ENCODE peak calls at places on chromosome 1, in ten cellular contexts. K is adrenal gland; Y is neural crest cell; Q is CD8-positive, alpha-beta T cell; S is Peyer's patch; D is PC-3; T is kidney; C is pancreas; U is fibroblast of lung; F is astrocyte of the cerebellum. I is an unnamed sample.

GRCh38 chr1:45177452-45177851 is 29.0 kb downstream of the ZSWIM5 start:
- DNase-seq in T (no peak), S (no peak), U (peak), Y (no peak), C (no peak), K (no peak), F (no peak), D (peak), Q (no peak), I (peak)

GRCh38 chr1:40944841-40945430 is 34.6 kb upstream of the CTPS1 start:
- DNase-seq in U (peak), F (no peak), S (no peak), Q (no peak), D (peak), Y (no peak), C (peak), T (no peak), K (peak), I (peak)

GRCh38 chr1:46527474-46528296 is 23.8 kb downstream of the KNCN start:
- DNase-seq in U (peak), D (peak), C (peak), S (peak), Q (peak), F (peak), K (peak), Y (peak), T (no peak), I (peak)

GRCh38 chr1:206686486-206687249 is 2.0 kb downstream of the MAPKAPK2 start:
- DNase-seq in C (no peak), K (no peak), Y (no peak), D (no peak), T (no peak), Q (no peak), S (peak), U (no peak), F (no peak), I (no peak)

GRCh38 chr1:59220356-59220755 is 76.5 kb upstream of the FGGY start:
- DNase-seq in K (no peak), Y (no peak), Q (no peak), F (no peak), U (no peak), T (no peak), D (no peak), C (no peak), S (no peak), I (peak)

GRCh38 chr1:204583909-204584632 is 67.9 kb downstream of the MDM4 start:
- DNase-seq in T (no peak), D (peak), K (no peak), Y (no peak), S (no peak), C (no peak), F (no peak), U (no peak), Q (no peak), I (peak)

GRCh38 chr1:169288011-169288414 is 79.6 kb downstream of the NME7 start:
- DNase-seq in S (no peak), Q (no peak), U (no peak), K (no peak), Y (no peak), F (no peak), T (no peak), D (peak), C (no peak), I (peak)

GRCh38 chr1:85201340-85202091 is 700 bp upstream of the SYDE2 start:
- DNase-seq in Y (peak), S (peak), T (peak), K (peak), F (peak), U (peak), Q (peak), C (peak), D (peak), I (peak)

GRCh38 chr1:57464756-57465155 is 40.9 kb upstream of the DAB1 start:
- DNase-seq in F (no peak), C (no peak), S (no peak), T (no peak), K (no peak), Q (no peak), Y (no peak), U (no peak), D (no peak), I (no peak)

GRCh38 chr1:178537445-178538090 is 24.7 kb downstream of the TEX35 start:
- DNase-seq in C (peak), T (no peak), F (no peak), Q (no peak), D (peak), Y (no peak), U (no peak), S (no peak), K (no peak), I (peak)

GRCh38 chr1:235820059-235820458 is 46.6 kb downstream of the LYST start:
- DNase-seq in Q (no peak), K (peak), Y (no peak), U (no peak), C (no peak), F (no peak), T (no peak), S (no peak), D (no peak), I (no peak)

GRCh38 chr1:235823684-235824083 is 43.0 kb downstream of the LYST start:
- DNase-seq in F (no peak), T (no peak), Y (no peak), Q (no peak), C (no peak), U (no peak), K (no peak), S (no peak), D (no peak), I (no peak)

GRCh38 chr1:235822685-235823084 is 44.0 kb downstream of the LYST start:
- DNase-seq in F (no peak), Y (no peak), U (peak), S (no peak), K (no peak), Q (no peak), C (no peak), D (no peak), T (no peak), I (no peak)

GRCh38 chr1:235818632-235819136 is 48.0 kb downstream of the LYST start:
- DNase-seq in D (no peak), S (no peak), T (no peak), Y (no peak), C (no peak), U (no peak), F (no peak), K (no peak), Q (no peak), I (no peak)

GRCh38 chr1:235821361-235821981 is 45.2 kb downstream of the LYST start:
- DNase-seq in S (no peak), T (no peak), D (peak), Y (no peak), U (peak), F (no peak), C (no peak), Q (no peak), K (no peak), I (no peak)
- TF ChIP-seq CTCF in S (no peak), T (no peak), D (no peak), Y (no peak), U (no peak), F (no peak), C (no peak), Q (no peak), K (no peak), I (no peak)

DNA sequence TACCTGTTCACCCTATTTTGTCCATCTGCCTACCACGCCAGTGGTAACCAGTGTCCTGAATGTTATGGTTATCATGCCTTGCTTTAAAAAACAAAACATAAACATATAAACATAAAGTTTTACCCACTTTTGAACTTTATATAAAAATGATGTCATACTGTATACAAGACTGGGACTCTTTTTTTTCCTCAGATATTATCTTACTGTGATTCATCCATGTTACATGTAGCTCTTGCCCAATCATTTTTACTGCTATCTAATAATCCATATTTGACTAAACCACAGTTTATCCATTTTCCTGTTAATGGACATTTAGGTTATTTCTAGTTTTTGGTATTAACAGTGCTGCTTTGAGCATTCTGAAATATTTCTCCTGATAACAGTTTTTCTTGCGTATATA is 78.8 kb downstream of the GPR161 start:
- DNase-seq in T (no peak), D (peak), C (no peak), Q (no peak), U (peak), S (no peak), Y (no peak), F (no peak), K (no peak), I (no peak)
- TF ChIP-seq CTCF in T (no peak), D (no peak), C (no peak), Q (no peak), U (no peak), S (no peak), Y (no peak), F (no peak), K (no peak), I (no peak)

GRCh38 chr1:25055045-25055780 is 125.1 kb upstream of the RUNX3 start:
- DNase-seq in Y (no peak), K (no peak), U (no peak), F (no peak), D (no peak), T (no peak), S (no peak), Q (no peak), C (no peak), I (no peak)
- TF ChIP-seq CTCF in Y (no peak), K (no peak), U (no peak), F (no peak), D (no peak), T (no peak), S (no peak), Q (no peak), C (no peak), I (no peak)

GRCh38 chr1:19877351-19877750 is 4.8 kb upstream of the OTUD3 start:
- DNase-seq in D (no peak), C (no peak), S (no peak), F (no peak), U (no peak), K (no peak), T (no peak), Q (no peak), Y (no peak), I (no peak)

GRCh38 chr1:19866758-19867157 is 15.4 kb upstream of the OTUD3 start:
- DNase-seq in D (peak), F (no peak), U (no peak), Q (no peak), C (no peak), T (no peak), K (peak), Y (no peak), S (no peak), I (no peak)

GRCh38 chr1:19877821-19878636 is 4.2 kb upstream of the OTUD3 start:
- DNase-seq in D (no peak), U (no peak), S (no peak), F (no peak), Q (no peak), T (no peak), Y (no peak), K (no peak), C (no peak), I (peak)

GRCh38 chr1:19869929-19870328 is 12.3 kb upstream of the OTUD3 start:
- DNase-seq in U (peak), C (no peak), S (no peak), F (no peak), Y (no peak), D (peak), K (no peak), T (no peak), Q (no peak), I (no peak)

GRCh38 chr1:19872190-19872589 is 10.0 kb upstream of the OTUD3 start:
- DNase-seq in U (no peak), C (peak), Y (no peak), S (no peak), D (peak), K (peak), T (no peak), F (no peak), Q (no peak), I (peak)
- TF ChIP-seq CTCF in U (no peak), C (peak), Y (no peak), S (peak), D (peak), K (peak), T (no peak), F (no peak), Q (no peak), I (no peak)

GRCh38 chr1:195450794-195451193 is 1157.4 kb downstream of the KCNT2 start:
- DNase-seq in S (no peak), T (no peak), Q (no peak), C (no peak), Y (no peak), U (no peak), D (no peak), F (no peak), K (no peak), I (no peak)
- TF ChIP-seq CTCF in S (no peak), T (no peak), Q (no peak), C (no peak), Y (no peak), U (no peak), D (no peak), F (no peak), K (no peak), I (no peak)

DNA sequence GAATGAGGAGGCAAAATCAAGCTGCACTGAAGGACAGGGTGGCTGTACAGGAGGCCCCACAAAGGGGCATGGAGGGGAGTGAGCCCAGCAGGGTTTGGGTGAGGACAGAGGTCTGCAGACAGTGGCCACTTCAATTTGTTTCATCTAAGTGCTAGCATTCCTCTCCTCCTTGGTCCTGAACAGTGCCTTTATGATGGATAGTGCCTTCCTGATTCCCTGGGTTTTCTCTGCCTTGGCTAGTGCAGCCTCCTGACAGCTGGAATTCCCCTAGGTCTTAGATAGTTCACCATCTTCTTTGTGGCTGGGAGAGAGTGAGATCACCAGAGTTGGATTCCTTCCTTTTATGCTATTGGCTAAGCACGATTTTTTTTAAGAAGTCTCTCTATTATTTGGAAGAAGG is 3.8 kb upstream of the HPCAL4 start:
- DNase-seq in T (no peak), K (no peak), Y (no peak), U (no peak), Q (no peak), F (no peak), C (no peak), S (no peak), D (no peak), I (no peak)
- TF ChIP-seq CTCF in T (no peak), K (no peak), Y (no peak), U (no peak), Q (no peak), F (no peak), C (no peak), S (no peak), D (no peak), I (no peak)

GRCh38 chr1:201020647-201021332 is 2.7 kb downstream of the KIF21B start:
- DNase-seq in U (no peak), F (no peak), D (peak), S (peak), Y (no peak), Q (no peak), T (no peak), C (peak), K (no peak), I (peak)
- TF ChIP-seq CTCF in U (peak), F (peak), D (peak), S (peak), Y (peak), Q (no peak), T (no peak), C (no peak), K (no peak), I (peak)

DNA sequence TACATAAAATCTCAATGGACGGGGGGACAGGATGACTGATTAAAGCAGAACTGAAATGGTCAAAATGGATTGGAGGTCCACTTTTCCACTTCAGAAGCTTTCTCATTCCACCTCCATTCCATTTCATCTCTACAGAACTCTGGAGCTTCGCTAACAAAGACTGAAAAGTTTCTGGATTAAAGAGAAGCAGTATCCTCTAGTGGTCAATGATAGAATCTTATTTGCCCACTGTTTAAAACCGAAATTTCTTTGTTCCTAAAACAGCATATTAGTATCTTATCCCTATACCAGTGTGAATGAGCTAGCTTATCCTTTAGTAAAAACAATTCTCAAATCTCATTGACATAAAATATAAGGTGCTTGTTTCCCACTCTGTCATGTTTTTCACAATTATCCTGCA is 890.6 kb downstream of the KCNT2 start:
- DNase-seq in F (no peak), Y (no peak), U (peak), S (no peak), Q (no peak), C (no peak), K (no peak), D (peak), T (no peak), I (peak)
- TF ChIP-seq CTCF in F (peak), Y (peak), U (peak), S (peak), Q (no peak), C (no peak), K (no peak), D (peak), T (no peak), I (peak)

DNA sequence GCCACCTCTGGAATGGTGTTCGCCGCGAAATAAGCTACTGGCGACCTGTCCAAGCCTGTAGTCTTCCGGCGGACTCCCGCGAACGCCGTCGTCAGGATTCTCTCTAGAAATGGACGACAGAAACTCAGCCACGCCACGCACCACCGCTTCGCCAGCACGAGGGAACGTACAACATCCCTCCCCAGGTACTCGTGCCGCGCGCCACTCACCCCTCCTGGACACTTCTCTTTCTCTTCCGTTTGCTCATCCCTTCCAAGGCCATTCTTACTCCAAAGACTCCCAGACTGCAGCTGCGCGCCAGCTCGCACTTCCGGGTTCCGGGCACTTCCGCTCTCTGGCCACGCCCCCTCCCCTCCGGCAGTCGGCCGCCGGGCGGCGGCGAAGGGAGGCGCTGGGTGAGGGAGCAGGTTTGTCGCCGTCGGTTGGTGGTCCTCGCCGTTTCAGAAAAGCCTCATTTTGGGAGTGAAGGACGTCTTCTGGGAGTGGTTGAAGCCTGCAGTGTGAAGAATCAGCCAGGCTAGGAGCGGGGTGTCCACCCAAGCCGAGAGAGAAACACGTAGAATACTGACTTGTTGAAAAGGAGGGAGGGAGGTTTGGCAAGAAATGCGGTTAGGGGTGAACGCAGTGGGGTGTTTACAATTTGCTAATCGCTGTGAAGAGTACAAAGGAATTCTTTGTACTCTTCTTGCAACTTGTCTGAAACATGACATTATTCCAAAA is at the start of gene RBM34:
- DNase-seq in Q (peak), U (peak), C (peak), T (peak), Y (peak), F (peak), S (peak), K (peak), D (peak), I (peak)
- TF ChIP-seq CTCF in Q (no peak), U (peak), C (no peak), T (peak), Y (no peak), F (peak), S (peak), K (peak), D (no peak), I (no peak)